ENCODE peak calls at places on chromosomes 6 and 20, in nine cellular contexts. B is A549, Q is heart right ventricle, G is hepatocyte, E is ascending aorta, F is cardiac muscle cell, M is H1, R is fibroblast of lung, O is body of pancreas. C is an unnamed sample.

GRCh38 chr6:107353773-107354382 is 105.5 kb downstream of the PDSS2 start:
- DNase-seq in E (no peak), G (no peak), M (no peak), F (no peak), O (no peak), Q (no peak), B (no peak), R (peak), C (no peak)

GRCh38 chr20:25195962-25196700 is 619 bp downstream of the ENTPD6 start:
- DNase-seq in B (peak), F (no peak), Q (no peak), R (no peak), E (no peak), M (peak), O (peak), G (peak), C (peak)

GRCh38 chr6:30544666-30545272 is 11.5 kb downstream of the GNL1 start:
- DNase-seq in F (peak), Q (peak), O (no peak), B (peak), M (no peak), G (peak), R (peak), E (peak), C (peak)

GRCh38 chr20:52601295-52601971 is 370.7 kb upstream of the TSHZ2 start:
- DNase-seq in M (no peak), O (no peak), E (no peak), Q (no peak), F (no peak), R (peak), B (no peak), G (no peak), C (no peak)

GRCh38 chr6:27700337-27700736 is 211.9 kb downstream of the OR2B2 start:
- DNase-seq in M (no peak), F (no peak), R (no peak), Q (no peak), E (no peak), B (no peak), O (no peak), G (no peak), C (no peak)

GRCh38 chr6:170529839-170530520 is 23.1 kb downstream of the PSMB1 start:
- DNase-seq in G (peak), M (peak), O (peak), R (peak), E (peak), F (peak), B (peak), Q (peak), C (peak)

GRCh38 chr6:129817332-129817731 is 43.8 kb downstream of the TMEM244 start:
- DNase-seq in B (no peak), G (no peak), Q (no peak), E (no peak), M (no peak), R (no peak), F (no peak), O (no peak), C (no peak)

GRCh38 chr20:18428490-18429173 is 38.2 kb downstream of the DZANK1 start:
- DNase-seq in Q (peak), B (peak), F (peak), O (peak), R (peak), E (peak), G (peak), M (no peak), C (no peak)

GRCh38 chr6:121413831-121414368 is 21.5 kb upstream of the GJA1 start:
- DNase-seq in G (no peak), E (no peak), F (peak), Q (no peak), R (peak), B (no peak), M (no peak), O (no peak), C (no peak)

GRCh38 chr6:50815436-50816114 is 3.1 kb upstream of the TFAP2B start:
- DNase-seq in R (peak), O (no peak), B (no peak), E (no peak), G (peak), Q (no peak), M (no peak), F (peak), C (peak)

GRCh38 chr20:56899495-56899894 is 270.4 kb downstream of the TFAP2C start:
- DNase-seq in M (no peak), G (no peak), F (no peak), E (no peak), Q (no peak), R (no peak), O (no peak), B (no peak), C (no peak)

GRCh38 chr6:13407709-13408695 is 79.4 kb downstream of the GFOD1 start:
- DNase-seq in G (no peak), M (no peak), E (no peak), R (peak), F (peak), Q (peak), B (peak), O (peak), C (peak)

GRCh38 chr20:10660661-10661060 is 13.1 kb downstream of the JAG1 start:
- DNase-seq in Q (no peak), O (no peak), M (no peak), B (no peak), F (no peak), R (no peak), G (no peak), E (peak), C (no peak)

GRCh38 chr20:11880694-11881093 is 37.0 kb upstream of the BTBD3 start:
- DNase-seq in F (no peak), R (no peak), Q (no peak), G (no peak), B (peak), M (no peak), O (no peak), E (no peak), C (peak)

GRCh38 chr6:16747232-16748027 is 13.8 kb downstream of the ATXN1 start:
- DNase-seq in B (no peak), M (no peak), O (no peak), R (peak), E (no peak), F (peak), Q (no peak), G (peak), C (peak)

GRCh38 chr20:47546184-47547033 is 44.7 kb downstream of the NCOA3 start:
- DNase-seq in R (peak), O (no peak), B (no peak), M (no peak), E (no peak), F (peak), Q (no peak), G (no peak), C (peak)

GRCh38 chr20:4170621-4171537 is 155.5 kb upstream of the RNF24 start:
- DNase-seq in Q (no peak), M (no peak), O (no peak), F (peak), G (peak), E (no peak), R (no peak), B (no peak), C (no peak)

GRCh38 chr20:46992640-46993035 is 98.0 kb downstream of the EYA2 start:
- DNase-seq in B (no peak), Q (no peak), E (no peak), R (no peak), M (no peak), O (peak), F (no peak), G (no peak), C (no peak)

GRCh38 chr20:38229376-38230252 is 30.9 kb downstream of the KIAA1755 start:
- DNase-seq in R (peak), B (no peak), O (no peak), E (no peak), Q (no peak), F (peak), M (peak), G (no peak), C (peak)

GRCh38 chr20:61527626-61528025 is 275.6 kb downstream of the CDH4 start:
- DNase-seq in B (no peak), E (no peak), R (no peak), F (no peak), O (no peak), M (no peak), Q (no peak), G (no peak), C (no peak)

GRCh38 chr6:131909408-131910218 is 41.6 kb downstream of the CCN2 start:
- DNase-seq in M (peak), F (peak), G (peak), E (peak), B (peak), O (peak), Q (peak), R (peak), C (peak)

GRCh38 chr6:127397729-127398609 is 54.6 kb upstream of the ECHDC1 start:
- DNase-seq in F (peak), O (no peak), Q (no peak), G (no peak), M (no peak), R (peak), B (no peak), E (no peak), C (no peak)
- H3K27ac ChIP-seq in F (no peak), O (no peak), Q (peak), G (peak), M (no peak), R (peak), B (no peak), E (no peak), C (no peak)

GRCh38 chr6:167965602-167966539 is 31.6 kb upstream of the KIF25 start:
- DNase-seq in O (no peak), Q (peak), G (no peak), B (no peak), E (no peak), R (no peak), M (no peak), F (no peak), C (no peak)

GRCh38 chr6:167970236-167970635 is 27.2 kb upstream of the KIF25 start:
- DNase-seq in O (no peak), F (no peak), E (no peak), G (no peak), R (no peak), M (no peak), B (no peak), Q (peak), C (no peak)

GRCh38 chr6:167966540-167966905 is 30.9 kb upstream of the KIF25 start:
- DNase-seq in B (no peak), F (no peak), Q (no peak), G (no peak), M (no peak), E (no peak), R (no peak), O (no peak), C (no peak)

GRCh38 chr6:167972193-167972592 is 25.3 kb upstream of the KIF25 start:
- DNase-seq in B (no peak), G (no peak), O (no peak), M (no peak), E (no peak), F (no peak), Q (no peak), R (no peak), C (no peak)

GRCh38 chr6:167968091-167968490 is 29.4 kb upstream of the KIF25 start:
- DNase-seq in O (peak), F (no peak), M (peak), G (no peak), E (no peak), Q (no peak), R (no peak), B (peak), C (no peak)
- TF ChIP-seq CTCF in O (peak), F (peak), M (peak), G (peak), E (peak), Q (peak), R (peak), B (peak), C (peak)

GRCh38 chr20:62982124-62983075 is 24.4 kb downstream of the BHLHE23 start:
- DNase-seq in O (no peak), E (no peak), B (no peak), M (no peak), Q (no peak), R (no peak), G (no peak), F (no peak), C (no peak)

GRCh38 chr20:62984666-62985065 is 22.1 kb downstream of the BHLHE23 start:
- DNase-seq in G (no peak), E (no peak), F (no peak), O (no peak), B (no peak), Q (no peak), M (no peak), R (no peak), C (no peak)

GRCh38 chr20:62985089-62985778 is 21.5 kb downstream of the BHLHE23 start:
- DNase-seq in R (no peak), F (no peak), E (no peak), O (no peak), M (no peak), G (no peak), B (no peak), Q (peak), C (no peak)

GRCh38 chr20:62980970-62981369 is 25.8 kb downstream of the BHLHE23 start:
- DNase-seq in G (no peak), E (no peak), M (no peak), O (no peak), Q (no peak), F (peak), R (no peak), B (peak), C (peak)

DNA sequence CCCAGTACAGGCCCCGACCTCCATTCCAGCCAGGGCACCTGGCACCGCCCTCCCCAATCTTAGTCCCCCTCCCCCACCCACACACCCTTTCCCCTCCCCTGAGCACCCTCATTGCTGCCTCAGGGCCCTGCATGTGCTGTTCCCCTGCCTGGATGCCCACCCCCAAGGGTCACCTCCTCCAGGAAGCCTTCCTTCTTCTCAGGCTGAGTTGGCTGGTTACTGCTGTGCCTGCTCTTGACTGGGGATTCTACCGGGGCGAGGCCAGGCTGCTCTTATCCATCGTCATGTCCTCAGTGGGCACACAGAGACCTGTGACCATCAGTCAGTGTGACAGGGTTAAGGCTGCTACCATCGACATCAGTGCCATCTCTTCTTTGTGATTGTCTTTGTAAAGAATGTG is 23.6 kb downstream of the BHLHE23 start:
- DNase-seq in B (no peak), M (no peak), F (no peak), Q (no peak), G (no peak), E (no peak), O (no peak), R (no peak), C (no peak)
- H3K27ac ChIP-seq in B (no peak), M (no peak), F (no peak), Q (no peak), G (no peak), E (no peak), O (no peak), R (no peak), C (no peak)

DNA sequence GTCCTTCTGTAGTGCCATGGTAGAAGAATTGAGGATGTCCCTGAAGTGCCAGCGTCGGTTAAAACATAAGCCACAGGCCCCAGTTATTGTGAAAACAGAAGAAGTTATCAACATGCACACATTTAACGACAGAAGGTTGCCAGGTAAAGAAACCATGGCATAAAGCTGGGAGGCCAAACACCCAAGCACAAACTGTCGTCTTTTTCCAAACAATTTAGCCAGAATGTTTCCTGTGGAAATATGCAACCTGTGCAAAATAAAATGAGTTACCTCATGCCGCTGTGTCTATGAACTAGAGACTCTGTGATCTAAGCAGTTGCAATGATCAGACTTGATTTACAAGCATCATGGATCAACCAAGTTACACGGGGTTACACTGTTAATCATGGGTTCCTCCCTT is 674.8 kb downstream of the GRIK2 start:
- DNase-seq in M (no peak), O (no peak), F (no peak), G (no peak), R (no peak), B (no peak), E (no peak), Q (no peak), C (no peak)
- TF ChIP-seq CTCF in M (no peak), O (no peak), F (no peak), G (no peak), R (no peak), B (no peak), E (no peak), Q (no peak), C (no peak)

C was measured in RWPE1.